ENCODE peak calls at places on chromosomes 7 and 10, in four cellular contexts. One of them, this sample, is unnamed.

GRCh38 chr10:35822316-35822715 is 180.2 kb upstream of the FZD8 start:
- DNase-seq in GM03348: peak; percentile 80
- DNase-seq in fibroblast of lung: peak; percentile 36
- DNase-seq in left lung: peak; percentile 57
- DNase-seq in this sample: no peak

GRCh38 chr7:137937202-137937560 is 64.7 kb downstream of the CREB3L2 start:
- DNase-seq in GM03348: peak; percentile 46
- DNase-seq in fibroblast of lung: peak; percentile 65
- DNase-seq in left lung: no peak
- DNase-seq in this sample: no peak

GRCh38 chr7:41130596-41131236 is 572.2 kb downstream of the INHBA start:
- DNase-seq in GM03348: no peak
- DNase-seq in fibroblast of lung: no peak
- DNase-seq in left lung: no peak
- DNase-seq in this sample: no peak

GRCh38 chr7:148584154-148584827 is 6.3 kb upstream of the C7orf33 start:
- DNase-seq in GM03348: no peak
- DNase-seq in fibroblast of lung: no peak
- DNase-seq in left lung: no peak
- DNase-seq in this sample: no peak

GRCh38 chr10:129545257-129545656 is 78.2 kb downstream of the MGMT start:
- DNase-seq in GM03348: no peak
- DNase-seq in fibroblast of lung: peak; percentile 35
- DNase-seq in left lung: no peak
- DNase-seq in this sample: no peak

GRCh38 chr7:70569335-70569819 is 562.6 kb upstream of the GALNT17 start:
- DNase-seq in GM03348: no peak
- DNase-seq in fibroblast of lung: no peak
- DNase-seq in left lung: no peak
- DNase-seq in this sample: no peak

GRCh38 chr10:70918851-70919530 is 30.6 kb upstream of the PCBD1 start:
- DNase-seq in GM03348: peak; percentile 35
- DNase-seq in fibroblast of lung: no peak
- DNase-seq in left lung: no peak
- DNase-seq in this sample: no peak

GRCh38 chr7:99499356-99499712 is 747 bp downstream of the ZNF394 start:
- DNase-seq in GM03348: peak; percentile 14
- DNase-seq in fibroblast of lung: no peak
- DNase-seq in left lung: no peak
- DNase-seq in this sample: peak; percentile 37

GRCh38 chr10:9103301-9103700 is 1048.8 kb downstream of the GATA3 start:
- DNase-seq in GM03348: no peak
- DNase-seq in fibroblast of lung: no peak
- DNase-seq in left lung: no peak
- DNase-seq in this sample: no peak

GRCh38 chr10:61195219-61195618 is 251.2 kb upstream of the RHOBTB1 start:
- DNase-seq in GM03348: no peak
- DNase-seq in fibroblast of lung: no peak
- DNase-seq in left lung: no peak
- DNase-seq in this sample: no peak

GRCh38 chr7:112162161-112163020 is 43.8 kb downstream of the DOCK4 start:
- DNase-seq in GM03348: no peak
- DNase-seq in fibroblast of lung: peak; percentile 84
- DNase-seq in left lung: peak; percentile 52
- DNase-seq in this sample: peak; percentile 95